ENCODE peak calls at places on chromosomes 16 and 17, in eight cellular contexts. M, X, H, N, E, U, F and J are unnamed samples. For H3K4me1, the result is how much of the 10 kb centered on the place peaks cover.

GRCh38 chr17:4508207-4508606 is 9.5 kb downstream of the SPNS2 start:
- DNase-seq in E (no peak), H (no peak), M (no peak), X (no peak), F (no peak), U (no peak), N (no peak), J (no peak)

GRCh38 chr17:48113201-48113676 is 5.7 kb downstream of the SNX11 start:
- DNase-seq in H (no peak), F (no peak), E (peak), N (no peak), M (no peak), X (peak), U (no peak), J (no peak)

GRCh38 chr16:58938856-58939255 is 204.7 kb upstream of the GOT2 start:
- DNase-seq in F (no peak), N (no peak), E (no peak), U (no peak), H (no peak), X (no peak), M (no peak), J (no peak)

GRCh38 chr16:64952177-64952576 is 169.7 kb downstream of the CDH11 start:
- DNase-seq in M (peak), U (no peak), X (no peak), E (no peak), H (no peak), N (no peak), F (no peak), J (no peak)

GRCh38 chr16:81620029-81620428 is 159.1 kb upstream of the PLCG2 start:
- DNase-seq in N (no peak), M (no peak), E (no peak), H (no peak), U (no peak), F (no peak), X (no peak), J (no peak)

GRCh38 chr16:46607529-46607928 is 13.7 kb downstream of the SHCBP1 start:
- DNase-seq in N (peak), H (no peak), X (no peak), M (peak), E (no peak), U (no peak), F (no peak), J (no peak)

GRCh38 chr16:11152205-11152604 is 103.8 kb downstream of the SOCS1 start:
- DNase-seq in F (no peak), N (peak), U (no peak), E (peak), X (no peak), H (no peak), M (no peak), J (no peak)

GRCh38 chr17:27968206-27968732 is 74.2 kb upstream of the NLK start:
- DNase-seq in F (peak), H (no peak), X (no peak), E (peak), M (no peak), U (no peak), N (peak), J (no peak)

GRCh38 chr17:59333845-59334244 is 2.4 kb downstream of the YPEL2 start:
- DNase-seq in U (no peak), X (no peak), M (no peak), N (no peak), E (peak), F (no peak), H (no peak), J (no peak)

GRCh38 chr16:1772362-1772907 is at the start of gene EME2:
- DNase-seq in X (no peak), F (no peak), U (no peak), M (no peak), H (peak), E (no peak), N (peak), J (no peak)

GRCh38 chr17:12391468-12391867 is 274.2 kb upstream of the MYOCD start:
- DNase-seq in M (no peak), U (no peak), N (no peak), X (no peak), E (no peak), H (no peak), F (no peak), J (no peak)

GRCh38 chr17:45256114-45256966 is 5.6 kb downstream of the SPATA32 start:
- DNase-seq in M (no peak), X (no peak), F (no peak), N (peak), U (no peak), H (no peak), E (no peak), J (no peak)

GRCh38 chr17:50181601-50182345 is 16.0 kb downstream of the SGCA start:
- DNase-seq in N (no peak), U (no peak), E (no peak), X (no peak), H (no peak), F (no peak), M (no peak), J (no peak)

GRCh38 chr17:71986886-71987285 is 133.9 kb upstream of the SOX9 start:
- DNase-seq in H (no peak), U (no peak), N (no peak), F (no peak), M (no peak), E (no peak), X (no peak), J (no peak)

GRCh38 chr16:16096161-16096857 is 127.0 kb downstream of the ABCC6 start:
- DNase-seq in E (no peak), N (no peak), H (peak), F (no peak), U (no peak), X (no peak), M (no peak), J (no peak)

GRCh38 chr17:5500247-5500803 is 14.0 kb downstream of the MIS12 start:
- DNase-seq in M (peak), H (no peak), F (no peak), E (no peak), N (no peak), U (no peak), X (no peak), J (no peak)

GRCh38 chr17:75181608-75182318 is 996 bp downstream of the SUMO2 start:
- DNase-seq in X (no peak), E (no peak), H (peak), M (peak), F (peak), U (no peak), N (peak), J (no peak)

GRCh38 chr16:24734382-24734781 is 4.9 kb downstream of the TNRC6A start:
- DNase-seq in N (no peak), F (no peak), X (no peak), U (no peak), H (no peak), M (no peak), E (no peak), J (no peak)

GRCh38 chr16:8885674-8886592 is 3.8 kb downstream of the LITAFD start:
- DNase-seq in U (no peak), F (no peak), H (peak), X (no peak), E (peak), M (peak), N (no peak), J (no peak)

GRCh38 chr16:10668322-10669045 is 26.2 kb downstream of the TEKT5 start:
- DNase-seq in H (no peak), U (no peak), M (peak), E (no peak), N (peak), X (no peak), F (peak), J (peak)

GRCh38 chr17:57619061-57619937 is 125.8 kb downstream of the CCDC182 start:
- DNase-seq in X (no peak), F (no peak), E (peak), M (no peak), U (no peak), N (no peak), H (no peak), J (no peak)

GRCh38 chr16:10325783-10326543 is 59.9 kb upstream of the ATF7IP2 start:
- DNase-seq in E (no peak), U (no peak), M (no peak), F (no peak), X (no peak), N (no peak), H (no peak), J (no peak)

GRCh38 chr16:68445458-68445857 is 2.9 kb downstream of the SMPD3 start:
- DNase-seq in N (peak), U (no peak), X (peak), E (no peak), M (peak), H (peak), F (peak), J (peak)

GRCh38 chr16:5644132-5644531 is 546.5 kb upstream of the EEF2KMT start:
- DNase-seq in H (no peak), F (no peak), N (no peak), X (no peak), U (no peak), E (no peak), M (no peak), J (no peak)

GRCh38 chr17:48752399-48753288 is 24.1 kb upstream of the HOXB13 start:
- DNase-seq in H (no peak), N (no peak), F (no peak), U (no peak), M (no peak), E (no peak), X (no peak), J (no peak)

GRCh38 chr17:75352079-75352569 is 53.4 kb downstream of the GRB2 start:
- DNase-seq in H (no peak), X (no peak), E (no peak), U (no peak), F (peak), M (no peak), N (peak), J (peak)

GRCh38 chr17:74140282-74140681 is 63.2 kb upstream of the RPL38 start:
- DNase-seq in E (no peak), F (no peak), U (no peak), X (no peak), H (no peak), N (no peak), M (no peak), J (no peak)

GRCh38 chr17:28384281-28385036 is 13.0 kb downstream of the SARM1 start:
- DNase-seq in F (peak), N (no peak), E (peak), U (no peak), M (peak), X (no peak), H (peak), J (peak)

GRCh38 chr16:3695610-3696369 is 21.5 kb downstream of the TRAP1 start:
- DNase-seq in E (no peak), U (no peak), X (no peak), F (peak), N (no peak), H (no peak), M (no peak), J (no peak)

GRCh38 chr17:75822119-75822799 is 21.9 kb downstream of the UNC13D start:
- DNase-seq in E (no peak), F (peak), U (no peak), N (no peak), X (no peak), H (peak), M (no peak), J (no peak)

GRCh38 chr16:51734220-51734619 is 583.1 kb upstream of the SALL1 start:
- DNase-seq in E (no peak), H (no peak), M (no peak), F (no peak), N (no peak), U (no peak), X (no peak), J (no peak)

GRCh38 chr16:14961405-14962186 is 13.2 kb upstream of the PDXDC1 start:
- DNase-seq in H (no peak), M (no peak), X (no peak), U (no peak), N (no peak), E (no peak), F (no peak), J (no peak)

GRCh38 chr16:75402821-75403475 is 30.4 kb downstream of the CFDP1 start:
- DNase-seq in U (no peak), F (no peak), H (no peak), E (no peak), N (peak), M (peak), X (no peak), J (no peak)

GRCh38 chr16:47528431-47528830 is 67.3 kb downstream of the PHKB start:
- DNase-seq in N (no peak), E (no peak), F (no peak), X (no peak), M (no peak), H (no peak), U (no peak), J (no peak)

GRCh38 chr16:89187337-89188063 is 12.8 kb downstream of the SLC22A31 start:
- DNase-seq in X (no peak), M (no peak), F (no peak), U (no peak), H (no peak), N (no peak), E (peak), J (no peak)

GRCh38 chr16:69863882-69864281 is 87.3 kb upstream of the CLEC18A start:
- DNase-seq in X (no peak), E (no peak), U (no peak), H (no peak), N (no peak), M (no peak), F (no peak), J (no peak)

GRCh38 chr17:7233701-7234099 is 617 bp downstream of the DVL2 start:
- DNase-seq in H (no peak), M (no peak), E (no peak), X (no peak), F (no peak), U (no peak), N (no peak), J (no peak)
- H3K4me1 ChIP-seq in H (under half), M (under half), E (under half), X (under half), F (half or more), U (half or more), N (under half), J (under half)

GRCh38 chr16:397135-397661 is at the start of gene NME4:
- DNase-seq in E (peak), F (no peak), M (peak), X (no peak), N (peak), H (peak), U (no peak), J (no peak)
- TF ChIP-seq POLR2AphosphoS5 in E (no peak), F (no peak), M (peak), X (no peak), N (peak), H (no peak), U (no peak), J (no peak)

GRCh38 chr17:38453951-38454421 is 25.7 kb downstream of the ARHGAP23 start:
- DNase-seq in U (no peak), M (no peak), N (no peak), F (no peak), E (no peak), H (no peak), X (no peak), J (no peak)
- TF ChIP-seq POLR2A in U (no peak), M (no peak), N (no peak), F (no peak), E (no peak), H (no peak), X (no peak), J (no peak)

DNA sequence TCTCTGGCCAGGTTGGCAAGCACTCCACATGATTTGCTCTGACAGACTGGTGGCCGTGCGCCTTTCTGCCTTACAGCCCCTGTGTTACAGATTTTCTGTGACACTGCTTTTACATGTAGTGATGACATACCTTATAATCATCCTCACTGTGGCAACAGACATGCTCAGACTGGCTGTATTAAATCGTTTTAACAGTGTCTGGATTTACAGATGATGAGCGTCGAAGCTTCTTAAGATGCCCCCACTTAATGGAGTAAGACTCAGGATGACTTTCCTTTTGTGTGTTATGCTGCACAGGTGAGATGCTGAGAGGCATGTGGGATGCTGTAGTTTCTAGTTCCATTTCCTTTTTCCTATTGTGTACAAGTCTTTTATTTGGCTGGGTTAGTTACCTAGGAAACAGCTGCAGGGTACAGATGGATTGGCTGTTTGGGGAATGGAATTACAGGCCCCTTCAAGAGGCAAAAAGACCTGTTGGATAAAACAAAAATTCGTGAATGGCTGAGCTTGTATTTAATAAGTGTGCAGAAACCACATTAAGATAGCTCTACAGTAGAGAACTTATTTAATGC is 20.9 kb upstream of the VWA3A start:
- DNase-seq in F (no peak), H (no peak), N (no peak), X (no peak), M (peak), E (no peak), U (no peak), J (no peak)
- H3K4me1 ChIP-seq in F (under half), H (under half), N (under half), X (under half), M (half or more), E (under half), U (under half), J (under half)

GRCh38 chr17:82605939-82606600 is 42.2 kb downstream of the WDR45B start:
- DNase-seq in M (no peak), N (no peak), E (no peak), U (no peak), H (no peak), F (no peak), X (no peak), J (no peak)
- TF ChIP-seq POLR2AphosphoS5 in M (no peak), N (no peak), E (no peak), U (no peak), H (no peak), F (no peak), X (no peak), J (no peak)

GRCh38 chr17:77284023-77284617 is 143.4 kb downstream of the SEC14L1 start:
- DNase-seq in E (no peak), M (no peak), H (no peak), X (no peak), N (no peak), F (no peak), U (no peak), J (no peak)

GRCh38 chr17:77287432-77288068 is 146.8 kb downstream of the SEC14L1 start:
- DNase-seq in U (no peak), F (peak), N (no peak), X (no peak), M (peak), E (no peak), H (peak), J (no peak)

GRCh38 chr17:77286391-77286640 is 145.5 kb downstream of the SEC14L1 start:
- DNase-seq in N (no peak), U (no peak), M (no peak), F (no peak), X (no peak), H (no peak), E (no peak), J (no peak)

GRCh38 chr17:77286641-77287431 is 146.1 kb downstream of the SEC14L1 start:
- DNase-seq in F (peak), X (no peak), E (no peak), M (no peak), H (peak), U (no peak), N (peak), J (peak)

GRCh38 chr17:77285594-77286390 is 145.0 kb downstream of the SEC14L1 start:
- DNase-seq in N (no peak), U (no peak), F (peak), H (peak), X (no peak), E (peak), M (no peak), J (peak)
- TF ChIP-seq POLR2A in N (no peak), U (no peak), F (no peak), H (peak), X (no peak), E (no peak), M (no peak), J (no peak)

DNA sequence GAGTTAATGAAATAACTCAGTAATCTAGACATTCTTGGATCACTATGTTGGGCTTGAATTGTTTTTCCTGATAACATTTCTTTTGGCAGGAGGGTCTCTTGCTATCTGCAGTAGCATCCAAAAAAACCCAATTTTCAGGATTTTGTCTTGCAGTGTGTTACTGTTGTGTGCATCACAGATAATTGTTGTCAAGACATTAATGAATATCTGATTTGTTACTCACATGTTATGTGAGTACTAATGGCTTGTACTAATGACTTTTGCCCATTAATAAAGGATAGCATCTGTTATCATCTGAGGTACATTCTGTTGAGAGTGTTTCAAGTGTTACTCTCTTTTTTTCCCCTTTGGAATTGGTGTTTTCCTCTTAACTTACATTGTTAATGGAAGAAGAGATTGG is 10.0 kb downstream of the PRKAR1A start:
- DNase-seq in E (no peak), H (no peak), U (no peak), X (no peak), F (no peak), N (no peak), M (no peak), J (no peak)
- H3K4me1 ChIP-seq in E (under half), H (under half), U (under half), X (under half), F (under half), N (under half), M (under half), J (under half)

GRCh38 chr17:55323518-55324295 is 58.9 kb downstream of the HLF start:
- DNase-seq in X (no peak), E (no peak), N (no peak), H (no peak), M (no peak), U (no peak), F (no peak), J (no peak)

GRCh38 chr17:55321507-55322064 is 56.8 kb downstream of the HLF start:
- DNase-seq in E (no peak), H (no peak), X (no peak), M (no peak), F (no peak), U (no peak), N (no peak), J (no peak)

GRCh38 chr17:55320594-55321506 is 56.1 kb downstream of the HLF start:
- DNase-seq in E (no peak), X (no peak), M (no peak), H (no peak), U (no peak), N (no peak), F (peak), J (peak)

GRCh38 chr17:55324296-55324978 is 59.7 kb downstream of the HLF start:
- DNase-seq in M (no peak), X (no peak), U (no peak), E (no peak), N (no peak), F (no peak), H (no peak), J (no peak)

GRCh38 chr17:55322451-55322985 is 57.8 kb downstream of the HLF start:
- DNase-seq in N (no peak), M (no peak), E (no peak), H (no peak), F (no peak), X (no peak), U (no peak), J (no peak)
- TF ChIP-seq POLR2AphosphoS5 in N (no peak), M (no peak), E (no peak), H (no peak), F (no peak), X (no peak), U (no peak), J (no peak)

GRCh38 chr16:87854053-87854906 is 15.0 kb downstream of the SLC7A5 start:
- DNase-seq in F (no peak), H (peak), X (no peak), N (peak), E (peak), M (no peak), U (no peak), J (peak)

GRCh38 chr16:87853411-87854052 is 15.8 kb downstream of the SLC7A5 start:
- DNase-seq in N (peak), H (peak), M (peak), X (peak), U (peak), F (peak), E (peak), J (peak)

GRCh38 chr16:87856796-87857228 is 12.5 kb downstream of the SLC7A5 start:
- DNase-seq in E (peak), U (no peak), X (no peak), M (no peak), F (no peak), H (no peak), N (no peak), J (peak)

GRCh38 chr16:87854907-87855683 is 14.2 kb downstream of the SLC7A5 start:
- DNase-seq in F (no peak), U (no peak), N (no peak), H (no peak), M (no peak), X (no peak), E (peak), J (no peak)

GRCh38 chr16:87855852-87856715 is 13.2 kb downstream of the SLC7A5 start:
- DNase-seq in U (no peak), N (no peak), H (peak), M (no peak), E (peak), F (peak), X (no peak), J (peak)
- TF ChIP-seq POLR2A in U (peak), N (no peak), H (no peak), M (no peak), E (no peak), F (no peak), X (peak), J (no peak)